ENCODE peak calls at places on chromosome 9, in five cellular contexts. One of them, this sample, is unnamed.

GRCh38 chr9:112299514-112299913 is 33.9 kb downstream of the PTBP3 start:
- DNase-seq in fibroblast of lung: peak
- DNase-seq in brain microvascular endothelial cell: peak
- DNase-seq in keratinocyte: peak
- DNase-seq in mesothelial cell of epicardium: no peak
- DNase-seq in this sample: peak

GRCh38 chr9:127347831-127348699 is 48.9 kb upstream of the SLC2A8 start:
- DNase-seq in fibroblast of lung: peak
- DNase-seq in brain microvascular endothelial cell: peak
- DNase-seq in keratinocyte: no peak
- DNase-seq in mesothelial cell of epicardium: no peak
- DNase-seq in this sample: peak

GRCh38 chr9:113929634-113930092 is 53.6 kb downstream of the ZNF618 start:
- DNase-seq in fibroblast of lung: peak
- DNase-seq in brain microvascular endothelial cell: peak
- DNase-seq in keratinocyte: no peak
- DNase-seq in mesothelial cell of epicardium: no peak
- DNase-seq in this sample: no peak

GRCh38 chr9:38346811-38347735 is 45.4 kb upstream of the ALDH1B1 start:
- DNase-seq in fibroblast of lung: no peak
- DNase-seq in brain microvascular endothelial cell: no peak
- DNase-seq in keratinocyte: no peak
- DNase-seq in mesothelial cell of epicardium: no peak
- DNase-seq in this sample: no peak

GRCh38 chr9:6355728-6356127 is 27.6 kb downstream of the TPD52L3 start:
- DNase-seq in fibroblast of lung: peak
- DNase-seq in brain microvascular endothelial cell: peak
- DNase-seq in keratinocyte: no peak
- DNase-seq in mesothelial cell of epicardium: no peak
- DNase-seq in this sample: peak

GRCh38 chr9:102225806-102226441 is 487.5 kb upstream of the GRIN3A start:
- DNase-seq in fibroblast of lung: no peak
- DNase-seq in brain microvascular endothelial cell: peak
- DNase-seq in keratinocyte: no peak
- DNase-seq in mesothelial cell of epicardium: no peak
- DNase-seq in this sample: no peak

GRCh38 chr9:85427749-85428148 is 314.0 kb downstream of the AGTPBP1 start:
- DNase-seq in fibroblast of lung: no peak
- DNase-seq in brain microvascular endothelial cell: no peak
- DNase-seq in keratinocyte: no peak
- DNase-seq in mesothelial cell of epicardium: no peak
- DNase-seq in this sample: no peak

GRCh38 chr9:28915256-28915930 is 1342.1 kb upstream of the C9orf72 start:
- DNase-seq in fibroblast of lung: no peak
- DNase-seq in brain microvascular endothelial cell: no peak
- DNase-seq in keratinocyte: peak
- DNase-seq in mesothelial cell of epicardium: no peak
- DNase-seq in this sample: no peak

GRCh38 chr9:135782946-135783345 is 81.0 kb downstream of the KCNT1 start:
- DNase-seq in fibroblast of lung: no peak
- DNase-seq in brain microvascular endothelial cell: no peak
- DNase-seq in keratinocyte: no peak
- DNase-seq in mesothelial cell of epicardium: no peak
- DNase-seq in this sample: no peak
- TF ChIP-seq CTCF in fibroblast of lung: no peak
- TF ChIP-seq CTCF in brain microvascular endothelial cell: no peak
- TF ChIP-seq CTCF in keratinocyte: no peak
- TF ChIP-seq CTCF in mesothelial cell of epicardium: no peak
- TF ChIP-seq CTCF in this sample: no peak

GRCh38 chr9:3906437-3907213 is 380.8 kb upstream of the RFX3 start:
- DNase-seq in fibroblast of lung: peak
- DNase-seq in brain microvascular endothelial cell: peak
- DNase-seq in keratinocyte: peak
- DNase-seq in mesothelial cell of epicardium: no peak
- DNase-seq in this sample: peak
- TF ChIP-seq CTCF in fibroblast of lung: no peak
- TF ChIP-seq CTCF in brain microvascular endothelial cell: peak
- TF ChIP-seq CTCF in keratinocyte: no peak
- TF ChIP-seq CTCF in mesothelial cell of epicardium: no peak
- TF ChIP-seq CTCF in this sample: no peak

GRCh38 chr9:109087795-109088194 is 32.0 kb downstream of the TMEM245 start:
- DNase-seq in fibroblast of lung: no peak
- DNase-seq in brain microvascular endothelial cell: no peak
- DNase-seq in keratinocyte: no peak
- DNase-seq in mesothelial cell of epicardium: no peak
- DNase-seq in this sample: no peak

GRCh38 chr9:109085510-109085909 is 34.2 kb downstream of the TMEM245 start:
- DNase-seq in fibroblast of lung: no peak
- DNase-seq in brain microvascular endothelial cell: no peak
- DNase-seq in keratinocyte: no peak
- DNase-seq in mesothelial cell of epicardium: no peak
- DNase-seq in this sample: no peak

GRCh38 chr9:109088221-109088620 is 31.5 kb downstream of the TMEM245 start:
- DNase-seq in fibroblast of lung: peak
- DNase-seq in brain microvascular endothelial cell: no peak
- DNase-seq in keratinocyte: no peak
- DNase-seq in mesothelial cell of epicardium: no peak
- DNase-seq in this sample: no peak

GRCh38 chr9:109083813-109084405 is 35.8 kb downstream of the TMEM245 start:
- DNase-seq in fibroblast of lung: no peak
- DNase-seq in brain microvascular endothelial cell: no peak
- DNase-seq in keratinocyte: no peak
- DNase-seq in mesothelial cell of epicardium: no peak
- DNase-seq in this sample: no peak

DNA sequence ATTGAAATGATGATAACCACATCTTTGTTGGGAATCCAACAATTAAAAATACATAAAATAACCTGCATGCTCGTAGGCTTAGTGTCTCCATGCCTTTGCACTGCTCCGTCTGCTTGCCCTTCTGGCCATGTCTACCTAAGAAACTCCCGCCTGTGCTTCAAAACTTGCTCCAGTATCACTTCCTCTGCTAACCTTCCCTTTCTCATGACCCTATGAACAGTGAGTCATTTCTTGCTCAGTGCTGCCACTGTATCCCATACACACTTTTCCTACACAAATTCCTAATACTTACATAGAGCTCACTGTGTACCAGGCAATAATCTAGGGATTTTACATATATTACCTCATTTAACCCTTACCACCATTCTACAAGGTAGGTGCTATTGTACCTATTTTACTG is 33.5 kb downstream of the TMEM245 start:
- DNase-seq in fibroblast of lung: peak
- DNase-seq in brain microvascular endothelial cell: peak
- DNase-seq in keratinocyte: no peak
- DNase-seq in mesothelial cell of epicardium: no peak
- DNase-seq in this sample: no peak
- TF ChIP-seq CTCF in fibroblast of lung: no peak
- TF ChIP-seq CTCF in brain microvascular endothelial cell: peak
- TF ChIP-seq CTCF in keratinocyte: peak
- TF ChIP-seq CTCF in mesothelial cell of epicardium: no peak
- TF ChIP-seq CTCF in this sample: no peak

DNA sequence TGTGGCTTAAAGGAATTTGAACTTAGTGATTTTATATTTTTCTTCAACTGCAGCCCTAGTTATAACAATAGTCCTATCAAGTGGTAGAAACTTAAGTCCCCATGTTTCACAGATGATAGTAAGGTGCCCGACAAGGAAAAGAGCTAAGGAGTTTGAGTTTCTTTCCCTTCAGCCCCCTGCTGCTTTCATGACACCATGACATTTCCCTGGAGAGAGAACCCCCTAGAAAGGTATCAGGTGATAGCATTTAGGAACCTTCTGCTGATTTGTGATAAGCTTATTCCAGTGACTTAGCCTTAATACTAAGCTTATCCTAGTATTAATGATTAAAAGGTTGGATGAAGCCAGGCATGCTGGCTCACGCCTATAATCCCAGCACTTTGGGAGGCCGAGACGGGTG is 623.8 kb upstream of the TYRP1 start:
- DNase-seq in fibroblast of lung: no peak
- DNase-seq in brain microvascular endothelial cell: no peak
- DNase-seq in keratinocyte: no peak
- DNase-seq in mesothelial cell of epicardium: no peak
- DNase-seq in this sample: no peak
- TF ChIP-seq CTCF in fibroblast of lung: no peak
- TF ChIP-seq CTCF in brain microvascular endothelial cell: no peak
- TF ChIP-seq CTCF in keratinocyte: no peak
- TF ChIP-seq CTCF in mesothelial cell of epicardium: no peak
- TF ChIP-seq CTCF in this sample: no peak

GRCh38 chr9:123941535-123942070 is 11.7 kb upstream of the DENND1A start:
- DNase-seq in fibroblast of lung: no peak
- DNase-seq in brain microvascular endothelial cell: no peak
- DNase-seq in keratinocyte: no peak
- DNase-seq in mesothelial cell of epicardium: no peak
- DNase-seq in this sample: no peak

GRCh38 chr9:123943671-123944070 is 13.7 kb upstream of the DENND1A start:
- DNase-seq in fibroblast of lung: no peak
- DNase-seq in brain microvascular endothelial cell: no peak
- DNase-seq in keratinocyte: no peak
- DNase-seq in mesothelial cell of epicardium: no peak
- DNase-seq in this sample: no peak

GRCh38 chr9:123938401-123938800 is 8.5 kb upstream of the DENND1A start:
- DNase-seq in fibroblast of lung: no peak
- DNase-seq in brain microvascular endothelial cell: no peak
- DNase-seq in keratinocyte: no peak
- DNase-seq in mesothelial cell of epicardium: no peak
- DNase-seq in this sample: no peak

GRCh38 chr9:123942542-123942941 is 12.6 kb upstream of the DENND1A start:
- DNase-seq in fibroblast of lung: no peak
- DNase-seq in brain microvascular endothelial cell: no peak
- DNase-seq in keratinocyte: no peak
- DNase-seq in mesothelial cell of epicardium: no peak
- DNase-seq in this sample: no peak

DNA sequence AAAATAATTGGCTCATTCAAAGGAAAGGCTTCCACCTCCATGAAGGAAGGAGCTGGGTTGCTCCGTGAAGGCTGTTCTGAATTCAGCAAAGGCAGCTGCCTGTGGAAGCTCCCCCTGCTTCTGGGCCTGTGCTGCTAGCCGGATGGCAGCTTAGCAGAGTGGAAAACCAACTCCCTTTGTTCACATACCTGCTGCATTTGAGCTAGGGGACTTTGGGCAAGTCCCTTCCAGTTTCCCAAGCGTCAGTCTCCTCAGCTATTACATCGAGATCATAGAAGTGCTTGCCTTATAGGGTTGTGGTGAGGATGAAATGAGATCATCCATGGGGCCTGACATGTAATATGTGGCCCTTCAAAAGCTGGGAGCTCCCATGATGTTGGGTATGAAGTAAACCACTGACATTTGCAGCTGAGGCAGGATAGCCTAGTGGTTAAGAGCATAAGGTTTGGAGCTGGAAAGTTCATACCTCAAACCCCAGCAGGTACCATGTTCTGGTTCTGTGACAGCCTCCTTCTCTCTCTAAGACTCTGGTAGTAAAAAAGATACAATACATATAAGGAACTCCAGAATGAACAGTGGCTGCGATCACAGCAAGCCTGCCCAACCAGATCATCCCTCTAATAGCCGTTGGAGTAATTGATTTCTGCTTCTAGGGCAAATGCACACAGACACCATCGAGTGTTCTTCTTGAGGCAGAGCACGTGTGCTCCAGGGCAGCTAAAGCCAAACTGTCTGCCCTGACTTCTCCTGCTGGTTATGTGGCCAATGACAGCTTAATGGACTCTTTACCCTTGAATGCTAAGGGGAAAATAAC is 11.0 kb upstream of the DENND1A start:
- DNase-seq in fibroblast of lung: no peak
- DNase-seq in brain microvascular endothelial cell: no peak
- DNase-seq in keratinocyte: no peak
- DNase-seq in mesothelial cell of epicardium: no peak
- DNase-seq in this sample: no peak
- TF ChIP-seq CTCF in fibroblast of lung: no peak
- TF ChIP-seq CTCF in brain microvascular endothelial cell: no peak
- TF ChIP-seq CTCF in keratinocyte: no peak
- TF ChIP-seq CTCF in mesothelial cell of epicardium: no peak
- TF ChIP-seq CTCF in this sample: no peak

DNA sequence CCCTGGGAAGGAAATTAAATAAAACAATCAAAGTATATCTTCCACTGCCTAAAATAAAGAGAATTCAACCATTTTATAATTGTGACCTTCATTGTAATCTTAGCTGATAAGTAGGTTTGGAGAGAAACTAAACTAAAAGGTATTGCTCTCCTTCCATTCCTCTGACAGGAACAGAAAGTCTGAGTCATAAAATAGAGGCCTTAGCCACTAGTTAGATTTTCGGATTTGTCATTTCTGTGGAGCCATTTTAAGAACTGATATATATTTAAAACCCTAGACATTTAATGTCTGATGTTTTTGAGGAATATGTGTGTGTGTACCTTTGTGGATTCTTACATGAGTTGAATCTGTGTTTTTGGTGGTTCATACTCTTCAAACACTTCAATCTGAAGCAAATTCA is 11.8 kb upstream of the TMC1 start:
- DNase-seq in fibroblast of lung: peak
- DNase-seq in brain microvascular endothelial cell: no peak
- DNase-seq in keratinocyte: no peak
- DNase-seq in mesothelial cell of epicardium: no peak
- DNase-seq in this sample: no peak
- TF ChIP-seq CTCF in fibroblast of lung: no peak
- TF ChIP-seq CTCF in brain microvascular endothelial cell: no peak
- TF ChIP-seq CTCF in keratinocyte: no peak
- TF ChIP-seq CTCF in mesothelial cell of epicardium: no peak
- TF ChIP-seq CTCF in this sample: no peak

GRCh38 chr9:136899196-136899595 is 12.9 kb downstream of the TRAF2 start:
- DNase-seq in fibroblast of lung: no peak
- DNase-seq in brain microvascular endothelial cell: no peak
- DNase-seq in keratinocyte: no peak
- DNase-seq in mesothelial cell of epicardium: no peak
- DNase-seq in this sample: no peak
- TF ChIP-seq CTCF in fibroblast of lung: no peak
- TF ChIP-seq CTCF in brain microvascular endothelial cell: no peak
- TF ChIP-seq CTCF in keratinocyte: peak
- TF ChIP-seq CTCF in mesothelial cell of epicardium: no peak
- TF ChIP-seq CTCF in this sample: no peak

GRCh38 chr9:89814340-89815040 is 209.7 kb downstream of the GADD45G start:
- DNase-seq in fibroblast of lung: peak
- DNase-seq in brain microvascular endothelial cell: peak
- DNase-seq in keratinocyte: no peak
- DNase-seq in mesothelial cell of epicardium: peak
- DNase-seq in this sample: no peak
- TF ChIP-seq CTCF in fibroblast of lung: no peak
- TF ChIP-seq CTCF in brain microvascular endothelial cell: peak
- TF ChIP-seq CTCF in keratinocyte: no peak
- TF ChIP-seq CTCF in mesothelial cell of epicardium: no peak
- TF ChIP-seq CTCF in this sample: no peak

GRCh38 chr9:95182854-95183563 is 134.5 kb downstream of the FANCC start:
- DNase-seq in fibroblast of lung: no peak
- DNase-seq in brain microvascular endothelial cell: peak
- DNase-seq in keratinocyte: no peak
- DNase-seq in mesothelial cell of epicardium: no peak
- DNase-seq in this sample: no peak
- TF ChIP-seq CTCF in fibroblast of lung: no peak
- TF ChIP-seq CTCF in brain microvascular endothelial cell: peak
- TF ChIP-seq CTCF in keratinocyte: no peak
- TF ChIP-seq CTCF in mesothelial cell of epicardium: no peak
- TF ChIP-seq CTCF in this sample: no peak

DNA sequence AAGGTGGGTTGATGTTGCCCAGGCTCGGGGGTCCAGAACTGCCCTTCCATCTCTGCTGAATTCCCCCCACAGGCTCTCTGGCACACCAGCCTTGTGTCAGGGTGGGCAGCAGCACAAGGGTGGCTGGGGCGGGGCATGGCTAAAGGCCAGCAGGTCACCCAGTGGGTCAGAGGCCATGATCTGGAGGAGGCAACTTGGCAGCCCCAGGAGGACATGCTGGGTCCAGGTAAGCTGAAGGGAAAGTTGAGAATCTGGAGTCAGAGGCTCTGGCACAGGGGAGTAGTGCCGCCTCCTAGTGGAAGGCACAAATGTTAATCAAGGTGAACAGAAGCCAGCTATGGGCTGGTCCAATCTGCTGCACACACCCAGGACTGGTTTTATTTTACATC is 6.2 kb downstream of the TMEM8B start:
- DNase-seq in fibroblast of lung: no peak
- DNase-seq in brain microvascular endothelial cell: no peak
- DNase-seq in keratinocyte: no peak
- DNase-seq in mesothelial cell of epicardium: no peak
- DNase-seq in this sample: no peak
- TF ChIP-seq CTCF in fibroblast of lung: no peak
- TF ChIP-seq CTCF in brain microvascular endothelial cell: peak
- TF ChIP-seq CTCF in keratinocyte: peak
- TF ChIP-seq CTCF in mesothelial cell of epicardium: no peak
- TF ChIP-seq CTCF in this sample: peak